ENCODE peak calls at places on chromosomes 7 and 10, in six cellular contexts. V, M, I, P, T and Q are unnamed samples.

GRCh38 chr7:4683884-4684565 is 1.9 kb downstream of the FOXK1 start:
- DNase-seq in V (no peak), P (peak; percentile 51), T (peak; percentile 52), M (peak; percentile 41), I (no peak), Q (no peak)

GRCh38 chr7:47765373-47765979 is 182.8 kb downstream of the PKD1L1 start:
- DNase-seq in P (no peak), T (no peak), V (no peak), I (no peak), M (no peak), Q (no peak)

GRCh38 chr10:74738052-74738451 is 88.3 kb upstream of the KAT6B start:
- DNase-seq in M (no peak), P (no peak), T (peak; percentile 79), I (no peak), V (peak; percentile 19), Q (no peak)

GRCh38 chr10:71404510-71405295 is 8.0 kb downstream of the CDH23 start:
- DNase-seq in T (no peak), I (no peak), V (no peak), P (no peak), M (no peak), Q (no peak)

GRCh38 chr10:53699684-53700083 is 927.1 kb upstream of the MBL2 start:
- DNase-seq in V (no peak), T (no peak), P (no peak), I (no peak), M (no peak), Q (no peak)

GRCh38 chr10:89783406-89783805 is 82.0 kb downstream of the KIF20B start:
- DNase-seq in P (no peak), I (no peak), V (no peak), T (no peak), M (no peak), Q (no peak)

GRCh38 chr7:129146237-129146979 is 1.9 kb downstream of the TSPAN33 start:
- DNase-seq in P (no peak), M (no peak), V (no peak), I (no peak), T (peak; percentile 88), Q (no peak)

GRCh38 chr7:129864042-129864441 is 88.7 kb downstream of the UBE2H start:
- DNase-seq in P (no peak), I (no peak), T (no peak), V (no peak), M (no peak), Q (no peak)

GRCh38 chr7:50856821-50857220 is 74.1 kb upstream of the GRB10 start:
- DNase-seq in V (no peak), P (no peak), M (no peak), I (no peak), T (no peak), Q (no peak)

GRCh38 chr7:39527951-39528350 is 38.3 kb upstream of the YAE1 start:
- DNase-seq in T (no peak), P (no peak), I (no peak), M (no peak), V (no peak), Q (no peak)

GRCh38 chr10:120455004-120455403 is 2.0 kb upstream of the PLPP4 start:
- DNase-seq in P (no peak), I (no peak), T (no peak), V (no peak), M (no peak), Q (no peak)

GRCh38 chr7:120110169-120110568 is 162.8 kb upstream of the KCND2 start:
- DNase-seq in I (no peak), M (no peak), V (no peak), P (no peak), T (no peak), Q (no peak)

GRCh38 chr7:85595639-85596268 is 408.9 kb upstream of the SEMA3D start:
- DNase-seq in V (no peak), T (no peak), M (no peak), P (no peak), I (no peak), Q (no peak)

GRCh38 chr10:101489355-101489754 is 98.7 kb downstream of the POLL start:
- DNase-seq in P (no peak), I (no peak), V (no peak), M (peak; percentile 56), T (no peak), Q (no peak)

GRCh38 chr10:36634916-36635315 is 490.5 kb upstream of the ANKRD30A start:
- DNase-seq in M (no peak), T (no peak), I (no peak), V (no peak), P (no peak), Q (no peak)

GRCh38 chr10:7297094-7297493 is 113.7 kb downstream of the SFMBT2 start:
- DNase-seq in P (no peak), V (no peak), I (no peak), T (no peak), M (no peak), Q (no peak)

GRCh38 chr10:84375881-84376280 is 47.5 kb downstream of the CCSER2 start:
- DNase-seq in T (no peak), V (no peak), I (no peak), P (no peak), M (no peak), Q (no peak)

GRCh38 chr10:693506-693905 is 4.0 kb upstream of the DIP2C start:
- DNase-seq in I (no peak), V (no peak), P (no peak), M (no peak), T (no peak), Q (no peak)

GRCh38 chr10:62015994-62016393 is 114.5 kb downstream of the ARID5B start:
- DNase-seq in P (peak; percentile 78), T (no peak), M (no peak), I (no peak), V (no peak), Q (no peak)

GRCh38 chr7:5681423-5681822 is 100.0 kb downstream of the RNF216 start:
- DNase-seq in T (no peak), M (no peak), P (no peak), V (no peak), I (no peak), Q (no peak)

GRCh38 chr7:94392391-94392782 is 2.3 kb upstream of the COL1A2 start:
- DNase-seq in M (no peak), P (no peak), V (no peak), T (no peak), I (no peak), Q (no peak)

GRCh38 chr10:71923138-71923692 is 41.0 kb upstream of the CHST3 start:
- DNase-seq in I (no peak), M (no peak), P (no peak), T (no peak), V (no peak), Q (no peak)

GRCh38 chr7:99453105-99453504 is 12.9 kb downstream of the ATP5MF start:
- DNase-seq in I (no peak), T (no peak), M (no peak), V (no peak), P (no peak), Q (no peak)

GRCh38 chr7:20164420-20165145 is 52.6 kb downstream of the MACC1 start:
- DNase-seq in P (no peak), M (no peak), T (no peak), I (no peak), V (no peak), Q (no peak)

GRCh38 chr10:8453587-8453986 is 399.1 kb downstream of the GATA3 start:
- DNase-seq in I (no peak), P (no peak), V (no peak), T (no peak), M (no peak), Q (no peak)

DNA sequence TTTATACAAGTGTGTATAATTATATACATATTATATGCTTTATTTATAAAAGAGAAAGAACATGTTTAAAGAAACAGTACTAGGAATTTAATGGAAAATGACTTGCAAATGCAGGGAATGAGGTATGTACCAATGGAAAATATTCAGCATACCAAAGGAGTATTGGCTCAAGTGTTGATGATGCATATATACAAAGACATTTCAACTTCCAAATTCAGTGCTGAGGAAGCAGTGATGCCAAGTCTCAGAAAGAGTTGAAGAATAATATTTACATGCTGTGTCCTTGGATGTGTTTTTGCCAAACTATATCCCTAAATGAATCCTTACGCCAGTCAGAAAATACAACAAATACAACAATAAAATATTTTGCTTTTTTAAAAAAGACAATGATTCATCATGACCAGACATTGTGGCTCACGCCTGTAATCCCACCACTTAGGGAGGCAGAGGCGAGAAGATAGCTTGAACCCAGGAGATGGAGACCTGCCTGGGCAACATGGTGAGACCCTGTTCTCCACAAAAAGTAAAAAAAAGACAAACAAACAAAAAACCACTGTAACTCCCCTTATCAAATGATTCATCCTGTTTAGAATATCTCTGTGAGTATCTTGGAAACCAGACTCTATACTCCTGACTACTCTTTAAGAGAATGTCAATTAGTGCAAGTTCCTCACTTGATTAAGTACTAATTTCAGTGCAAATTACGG is 157.2 kb downstream of the CHRM2 start:
- DNase-seq in V (no peak), I (no peak), T (no peak), P (no peak), M (no peak), Q (no peak)
- TF ChIP-seq POLR2AphosphoS5 in V (no peak), I (no peak), T (no peak), P (no peak), M (no peak), Q (no peak)

GRCh38 chr7:155255660-155256059 is 42.0 kb upstream of the INSIG1 start:
- DNase-seq in P (no peak), M (no peak), I (no peak), T (no peak), V (no peak), Q (no peak)

GRCh38 chr7:155252958-155253501 is 44.6 kb upstream of the INSIG1 start:
- DNase-seq in P (no peak), T (no peak), I (no peak), V (no peak), M (no peak), Q (no peak)

GRCh38 chr7:155255071-155255470 is 42.6 kb upstream of the INSIG1 start:
- DNase-seq in T (no peak), V (no peak), M (no peak), I (no peak), P (no peak), Q (no peak)

GRCh38 chr7:155252388-155252957 is 45.2 kb upstream of the INSIG1 start:
- DNase-seq in V (no peak), P (no peak), T (no peak), M (no peak), I (no peak), Q (no peak)

DNA sequence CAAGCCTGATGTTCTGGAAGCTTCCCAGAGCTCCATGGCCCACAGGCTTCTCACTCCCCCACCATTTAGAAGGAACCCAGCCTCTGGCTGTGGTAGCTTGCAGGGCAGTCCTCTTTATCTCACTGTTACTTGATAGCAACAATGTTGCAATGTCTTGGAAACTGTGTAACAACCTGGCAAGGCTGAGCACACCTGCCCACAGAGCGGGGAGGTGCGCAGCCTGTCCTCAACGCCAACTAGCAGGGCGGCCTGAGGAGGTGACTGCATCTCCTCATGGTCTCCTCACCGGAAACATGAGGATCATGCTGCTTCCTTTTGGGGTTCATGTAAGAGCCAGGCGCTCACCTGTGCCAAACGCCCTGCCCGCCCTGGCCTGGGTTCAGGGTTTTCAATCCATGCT is 43.7 kb upstream of the INSIG1 start:
- DNase-seq in T (no peak), P (no peak), I (no peak), V (no peak), M (no peak), Q (no peak)
- TF ChIP-seq POLR2A in T (no peak), P (no peak), I (no peak), V (no peak), M (no peak), Q (no peak)

GRCh38 chr7:22326181-22326580 is 30.8 kb downstream of the RAPGEF5 start:
- DNase-seq in T (no peak), M (no peak), V (no peak), I (no peak), P (no peak), Q (no peak)
- TF ChIP-seq TAF1 in T (no peak), M (no peak), V (no peak), I (no peak), P (no peak), Q (no peak)

GRCh38 chr10:123865880-123866279 is 25.7 kb downstream of the CPXM2 start:
- DNase-seq in V (no peak), P (no peak), I (no peak), M (no peak), T (no peak), Q (no peak)
- TF ChIP-seq POLR2AphosphoS5 in V (no peak), P (no peak), I (no peak), M (no peak), T (no peak), Q (no peak)